ENCODE peak calls at places on chromosomes 11 and 22, in ten cellular contexts. O is fibroblast of pulmonary artery, V is GM12865, R is choroid plexus epithelial cell, S is pancreas, Y is sigmoid colon, Z is colonic mucosa, D is psoas muscle, H is heart left ventricle, P is AG04450. F is an unnamed sample.

GRCh38 chr22:50250555-50251471 is at the start of gene HDAC10:
- DNase-seq in H (peak), S (no peak), P (no peak), O (peak), R (peak), V (peak), Z (peak), Y (peak), D (peak), F (peak)

GRCh38 chr11:29263971-29264682 is 752.7 kb downstream of the KCNA4 start:
- DNase-seq in Y (no peak), D (no peak), V (no peak), P (no peak), R (peak), Z (no peak), S (no peak), O (peak), H (no peak), F (peak)

GRCh38 chr22:45246060-45246985 is 5.6 kb upstream of the KIAA0930 start:
- DNase-seq in V (no peak), D (peak), R (peak), S (no peak), Y (peak), O (peak), P (peak), Z (peak), H (no peak), F (peak)

GRCh38 chr11:66568124-66568916 is at the start of gene CTSF:
- DNase-seq in V (peak), R (peak), Y (peak), P (peak), Z (peak), O (peak), D (peak), S (peak), H (peak), F (peak)

GRCh38 chr11:63985812-63986155 is 454 bp upstream of the OTUB1 start:
- DNase-seq in D (no peak), H (no peak), Z (no peak), O (no peak), S (no peak), V (peak), R (no peak), Y (no peak), P (no peak), F (no peak)

GRCh38 chr22:39592104-39593060 is 21.8 kb downstream of the CACNA1I start:
- DNase-seq in S (no peak), V (no peak), D (no peak), O (peak), P (peak), H (no peak), Y (peak), Z (no peak), R (peak), F (peak)

GRCh38 chr11:57712256-57713150 is at the start of gene TMX2:
- DNase-seq in V (peak), S (peak), P (peak), R (peak), Z (peak), Y (peak), H (peak), D (peak), O (peak), F (peak)

GRCh38 chr11:65695459-65696241 is 16.4 kb upstream of the KAT5 start:
- DNase-seq in S (peak), V (no peak), Z (peak), O (peak), Y (no peak), P (no peak), D (no peak), R (no peak), H (peak), F (peak)

GRCh38 chr11:1298695-1299492 is 10.5 kb downstream of the TOLLIP start:
- DNase-seq in R (peak), H (peak), O (peak), P (no peak), V (no peak), Y (peak), S (peak), Z (peak), D (peak), F (peak)

GRCh38 chr11:78576549-78577097 is 2.0 kb upstream of the NARS2 start:
- DNase-seq in Y (no peak), V (no peak), R (no peak), O (no peak), Z (no peak), S (no peak), D (no peak), H (no peak), P (no peak), F (no peak)

GRCh38 chr11:67364169-67364568 is 9.2 kb downstream of the CLCF1 start:
- DNase-seq in Z (no peak), O (no peak), P (no peak), R (no peak), V (no peak), H (no peak), Y (no peak), D (no peak), S (no peak), F (no peak)

GRCh38 chr11:60978546-60979380 is 7.3 kb downstream of the CD6 start:
- DNase-seq in P (no peak), S (no peak), Z (no peak), Y (no peak), V (peak), R (no peak), H (no peak), D (no peak), O (peak), F (no peak)

GRCh38 chr11:69746140-69746539 is 29.0 kb downstream of the FGF4 start:
- DNase-seq in O (no peak), R (no peak), Z (no peak), V (no peak), Y (no peak), P (no peak), D (no peak), S (no peak), H (no peak), F (no peak)

DNA sequence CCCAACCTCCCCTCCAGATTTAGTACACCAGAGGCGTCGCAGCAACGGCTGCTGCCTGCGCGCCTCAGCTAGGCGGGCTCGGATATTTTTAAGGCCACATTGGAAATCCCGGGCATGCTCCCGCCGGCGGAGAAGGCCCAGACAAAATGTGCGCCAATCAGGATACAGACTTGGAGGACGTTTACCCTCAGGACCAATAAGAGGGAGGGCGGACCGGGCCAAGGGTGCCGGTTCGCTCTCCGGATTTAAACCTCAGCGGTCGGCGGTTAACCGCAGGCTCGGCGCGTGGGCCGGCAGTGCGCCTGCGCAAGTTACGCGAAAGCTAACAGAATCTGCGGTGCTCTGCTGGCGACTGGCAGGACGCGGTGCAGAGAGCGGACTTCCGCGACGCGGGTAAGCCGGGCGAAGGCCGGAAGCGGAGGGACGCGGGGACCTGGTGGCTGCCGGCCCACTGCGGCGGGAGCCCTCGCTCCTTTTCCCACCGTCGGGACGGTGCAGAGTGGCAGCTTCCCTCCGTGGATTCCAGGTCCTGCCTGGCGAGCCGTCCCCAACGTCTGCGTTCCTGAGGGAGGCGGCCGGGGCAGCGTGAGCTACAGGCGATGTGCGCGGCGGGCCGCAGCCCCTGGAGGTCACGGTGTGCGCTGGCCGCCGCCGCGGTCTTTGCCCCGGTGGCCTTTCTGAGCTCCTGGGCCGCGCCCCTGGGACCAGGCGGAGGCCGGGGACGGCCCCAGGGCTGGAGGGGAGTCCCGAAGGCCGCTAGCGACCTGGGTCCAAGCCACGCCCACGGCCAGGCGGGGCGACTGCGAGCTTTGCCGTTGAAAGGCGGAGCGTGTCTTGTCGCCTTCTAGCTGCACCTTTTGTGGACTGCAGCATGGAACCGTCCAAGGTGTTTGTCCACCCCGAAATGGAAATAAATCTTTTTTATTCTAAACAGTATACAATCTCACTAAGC is at the start of gene HYLS1:
- DNase-seq in V (peak), Z (peak), Y (peak), D (peak), O (peak), S (peak), P (peak), R (peak), H (peak), F (peak)
- TF ChIP-seq CTCF in V (peak), Z (no peak), Y (no peak), D (peak), O (peak), S (peak), P (peak), R (peak), H (no peak), F (peak)

GRCh38 chr11:118956094-118956846 is at the start of gene UPK2:
- DNase-seq in P (peak), R (peak), H (peak), O (peak), D (peak), S (peak), V (peak), Z (peak), Y (peak), F (peak)
- H3K4me3 ChIP-seq in P (no peak), R (no peak), H (no peak), O (no peak), D (no peak), S (no peak), V (no peak), Z (no peak), Y (no peak), F (no peak)

GRCh38 chr11:112839051-112839450 is 122.2 kb upstream of the NCAM1 start:
- DNase-seq in P (no peak), O (no peak), Y (no peak), R (no peak), S (no peak), V (no peak), D (no peak), H (no peak), Z (no peak), F (no peak)

GRCh38 chr11:112847568-112847967 is 113.7 kb upstream of the NCAM1 start:
- DNase-seq in V (no peak), Y (no peak), S (no peak), O (no peak), Z (no peak), D (no peak), P (no peak), R (no peak), H (no peak), F (no peak)

GRCh38 chr11:112841719-112842118 is 119.5 kb upstream of the NCAM1 start:
- DNase-seq in V (no peak), O (no peak), P (no peak), H (no peak), S (no peak), Y (no peak), R (no peak), D (no peak), Z (no peak), F (no peak)

DNA sequence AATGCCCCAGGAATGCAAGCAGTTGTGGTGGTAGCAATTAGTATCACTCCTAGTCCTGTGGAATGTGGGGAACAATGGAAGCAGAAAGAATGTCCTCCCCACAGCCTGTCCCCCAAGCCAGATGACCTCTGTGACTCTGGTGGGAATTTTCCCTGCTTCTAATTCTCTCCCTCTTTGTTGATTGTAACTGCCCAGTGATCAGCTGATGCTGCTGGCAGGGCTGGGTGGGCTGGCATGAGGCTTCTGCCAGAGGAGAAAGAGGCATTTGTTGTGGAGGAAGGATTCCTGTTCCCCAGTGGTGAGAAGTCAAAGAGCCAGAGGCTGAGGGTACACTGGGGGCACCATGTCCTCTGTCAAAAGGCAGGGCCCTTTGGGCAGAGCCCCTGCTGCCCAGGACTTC is 116.7 kb upstream of the NCAM1 start:
- DNase-seq in S (no peak), P (no peak), Y (peak), O (no peak), V (no peak), R (no peak), H (peak), Z (no peak), D (no peak), F (no peak)
- TF ChIP-seq CTCF in S (no peak), P (no peak), Y (no peak), O (no peak), V (no peak), R (no peak), H (no peak), Z (no peak), D (no peak), F (no peak)

GRCh38 chr11:104583857-104584256 is 314.4 kb downstream of the CASP12 start:
- DNase-seq in R (no peak), Z (no peak), O (no peak), H (no peak), Y (no peak), V (no peak), S (no peak), P (no peak), D (no peak), F (no peak)
- H3K4me3 ChIP-seq in R (no peak), Z (no peak), O (no peak), H (no peak), Y (no peak), V (no peak), S (no peak), P (no peak), D (no peak), F (no peak)

GRCh38 chr22:36277482-36278291 is 24.8 kb downstream of the APOL1 start:
- DNase-seq in S (no peak), R (peak), D (peak), Y (peak), O (peak), P (peak), Z (peak), V (peak), H (no peak), F (peak)
- TF ChIP-seq CTCF in S (peak), R (peak), D (peak), Y (peak), O (peak), P (peak), Z (peak), V (peak), H (peak), F (peak)

DNA sequence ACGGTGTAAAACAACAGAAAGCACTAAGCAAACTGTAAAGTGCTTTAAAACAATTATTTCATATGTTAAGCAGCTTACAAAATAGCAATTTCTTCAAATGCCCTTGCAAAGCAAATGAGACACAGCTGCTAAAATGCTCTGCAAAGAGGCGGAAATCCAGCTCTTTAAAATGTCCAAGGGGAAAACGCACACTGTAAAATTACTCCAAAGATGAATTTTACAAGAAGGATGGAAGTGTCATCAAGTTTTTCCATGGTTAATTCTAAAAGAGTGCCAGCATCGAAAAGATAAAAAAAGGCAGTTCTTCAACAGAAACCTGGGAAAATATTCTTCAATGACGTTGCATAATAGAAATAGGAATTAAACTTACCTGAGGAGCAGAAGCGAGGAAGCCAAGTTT is 64.0 kb upstream of the BLID start:
- DNase-seq in V (no peak), O (no peak), R (no peak), Z (no peak), D (no peak), P (no peak), Y (no peak), H (no peak), S (no peak), F (no peak)
- H3K4me3 ChIP-seq in V (no peak), O (peak), R (peak), Z (no peak), D (no peak), P (peak), Y (no peak), H (no peak), S (no peak), F (peak)